ENCODE peak calls at places on chromosomes 5 and 9, in eight cellular contexts. Z, T, M, Q, H, U, C and D are unnamed samples.

GRCh38 chr5:50564558-50564957 is 101.9 kb upstream of the PARP8 start:
- DNase-seq in Z (no peak), T (no peak), M (no peak), Q (no peak), H (no peak), U (no peak), C (no peak), D (no peak)

GRCh38 chr9:120928720-120929389 is 2.3 kb upstream of the TRAF1 start:
- DNase-seq in Z (peak), T (peak), M (no peak), Q (peak), H (peak), U (peak), C (peak), D (peak)

GRCh38 chr9:35499029-35499700 is 9.3 kb downstream of the RUSC2 start:
- DNase-seq in Z (no peak), T (no peak), M (no peak), Q (no peak), H (no peak), U (no peak), C (no peak), D (no peak)

GRCh38 chr5:142263346-142263745 is 61.5 kb downstream of the SPRY4 start:
- DNase-seq in Z (no peak), T (no peak), M (no peak), Q (no peak), H (no peak), U (no peak), C (no peak), D (no peak)

GRCh38 chr5:53555160-53555559 is 5.3 kb upstream of the NDUFS4 start:
- DNase-seq in Z (no peak), T (no peak), M (no peak), Q (no peak), H (no peak), U (no peak), C (no peak), D (no peak)

GRCh38 chr5:94777163-94777885 is 158.9 kb downstream of the SLF1 start:
- DNase-seq in Z (no peak), T (no peak), M (no peak), Q (no peak), H (peak), U (no peak), C (no peak), D (no peak)

GRCh38 chr9:28394774-28395173 is 821.5 kb upstream of the C9orf72 start:
- DNase-seq in Z (no peak), T (no peak), M (no peak), Q (no peak), H (no peak), U (no peak), C (no peak), D (no peak)

GRCh38 chr9:96599298-96599697 is 20.3 kb downstream of the CDC14B start:
- DNase-seq in Z (no peak), T (peak), M (no peak), Q (no peak), H (peak), U (no peak), C (no peak), D (no peak)

GRCh38 chr9:69671904-69672827 is at the start of gene APBA1:
- DNase-seq in Z (peak), T (peak), M (no peak), Q (peak), H (peak), U (peak), C (peak), D (peak)

GRCh38 chr5:14105717-14106435 is 37.3 kb upstream of the TRIO start:
- DNase-seq in Z (no peak), T (peak), M (peak), Q (no peak), H (peak), U (no peak), C (peak), D (no peak)

GRCh38 chr5:1103505-1104326 is 8.1 kb downstream of the SLC12A7 start:
- DNase-seq in Z (peak), T (peak), M (no peak), Q (no peak), H (no peak), U (peak), C (no peak), D (no peak)

GRCh38 chr9:129069128-129069824 is 11.6 kb upstream of the DOLPP1 start:
- DNase-seq in Z (peak), T (peak), M (no peak), Q (peak), H (peak), U (no peak), C (no peak), D (no peak)

GRCh38 chr5:2334686-2335085 is 416.8 kb downstream of the IRX2 start:
- DNase-seq in Z (no peak), T (no peak), M (no peak), Q (no peak), H (no peak), U (no peak), C (no peak), D (no peak)

GRCh38 chr5:170082701-170083100 is 23.0 kb upstream of the FOXI1 start:
- DNase-seq in Z (no peak), T (no peak), M (no peak), Q (no peak), H (no peak), U (no peak), C (no peak), D (no peak)

GRCh38 chr5:32044904-32045303 is 129.2 kb downstream of the GOLPH3 start:
- DNase-seq in Z (no peak), T (peak), M (no peak), Q (no peak), H (peak), U (no peak), C (peak), D (no peak)

GRCh38 chr9:87280421-87280820 is 217.2 kb upstream of the DAPK1 start:
- DNase-seq in Z (no peak), T (peak), M (peak), Q (no peak), H (peak), U (no peak), C (no peak), D (no peak)

GRCh38 chr5:116557669-116558271 is 16.9 kb downstream of the SEMA6A start:
- DNase-seq in Z (no peak), T (peak), M (no peak), Q (no peak), H (peak), U (no peak), C (peak), D (no peak)
- TF ChIP-seq CTCF in Z (peak), T (peak), M (peak), Q (no peak), H (peak), U (peak), C (peak), D (peak)

GRCh38 chr5:66616495-66617222 is 20.5 kb downstream of the MAST4 start:
- DNase-seq in Z (no peak), T (peak), M (no peak), Q (no peak), H (no peak), U (peak), C (no peak), D (no peak)
- TF ChIP-seq CTCF in Z (no peak), T (no peak), M (no peak), Q (no peak), H (no peak), U (no peak), C (no peak), D (no peak)

DNA sequence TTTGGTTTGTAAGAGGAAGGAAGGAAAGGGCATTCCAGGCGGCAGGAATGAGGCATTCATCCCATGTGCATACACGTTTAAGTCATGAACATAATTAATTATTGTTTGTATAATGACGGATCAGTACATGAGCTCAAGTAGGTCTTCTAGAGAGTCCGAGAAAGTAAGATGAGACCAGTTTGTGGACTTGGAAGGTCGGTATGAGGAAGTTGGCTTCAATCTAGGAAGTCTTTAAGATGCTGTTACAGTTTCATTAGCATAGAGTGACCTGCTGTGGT is 2.1 kb downstream of the GTF3C4 start:
- DNase-seq in Z (no peak), T (no peak), M (no peak), Q (no peak), H (peak), U (no peak), C (peak), D (no peak)
- TF ChIP-seq CTCF in Z (no peak), T (no peak), M (no peak), Q (no peak), H (peak), U (no peak), C (no peak), D (no peak)

DNA sequence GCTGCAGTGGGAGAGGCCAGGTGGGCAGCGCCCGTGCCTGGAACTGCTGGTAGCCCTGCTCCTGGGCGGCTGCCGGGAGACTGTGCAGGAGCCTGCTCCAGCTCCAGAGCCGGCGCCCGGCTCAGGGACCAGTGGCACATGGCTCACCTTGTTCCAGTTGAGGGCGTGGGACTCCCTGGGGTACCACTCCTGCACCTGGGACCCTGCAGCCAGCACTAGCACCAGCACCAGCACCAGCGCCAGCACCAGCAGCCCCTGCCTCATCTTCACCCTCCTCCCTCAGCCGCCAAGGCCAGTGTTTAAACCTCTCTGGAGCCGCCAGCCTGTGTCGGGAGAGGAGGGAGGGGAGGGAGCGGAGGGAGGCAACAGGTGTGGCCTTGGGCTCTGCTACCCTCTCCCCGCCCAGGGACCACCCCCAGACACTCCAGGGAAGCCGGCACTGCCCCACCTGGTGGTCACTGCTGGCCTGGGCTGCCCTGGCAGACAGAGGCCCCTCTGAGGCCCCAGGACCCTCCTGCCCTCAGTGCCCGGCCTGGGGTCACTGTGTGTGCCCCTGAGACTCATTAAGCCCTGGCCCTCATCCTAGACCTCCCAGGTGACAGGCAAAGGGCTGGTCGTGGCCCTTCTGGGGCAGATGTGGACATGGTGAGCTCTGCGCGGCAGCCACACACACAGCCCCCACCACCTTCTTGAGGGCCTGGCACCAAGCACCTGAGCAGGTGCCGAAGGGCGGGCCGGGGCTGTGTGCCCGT is at the start of gene LCN10:
- DNase-seq in Z (no peak), T (no peak), M (no peak), Q (no peak), H (no peak), U (no peak), C (no peak), D (no peak)
- TF ChIP-seq CTCF in Z (no peak), T (peak), M (peak), Q (no peak), H (peak), U (no peak), C (peak), D (peak)

GRCh38 chr5:180792287-180792964 is 10.2 kb downstream of the MGAT1 start:
- DNase-seq in Z (no peak), T (no peak), M (no peak), Q (no peak), H (no peak), U (no peak), C (no peak), D (no peak)

GRCh38 chr5:180790524-180790923 is 12.1 kb downstream of the MGAT1 start:
- DNase-seq in Z (no peak), T (no peak), M (no peak), Q (no peak), H (no peak), U (no peak), C (no peak), D (no peak)

GRCh38 chr5:180791611-180792213 is 10.9 kb downstream of the MGAT1 start:
- DNase-seq in Z (no peak), T (no peak), M (no peak), Q (no peak), H (no peak), U (no peak), C (no peak), D (no peak)

GRCh38 chr5:180787711-180788431 is 14.7 kb downstream of the MGAT1 start:
- DNase-seq in Z (no peak), T (peak), M (no peak), Q (no peak), H (no peak), U (peak), C (no peak), D (no peak)

GRCh38 chr5:180790020-180790419 is 12.6 kb downstream of the MGAT1 start:
- DNase-seq in Z (no peak), T (no peak), M (no peak), Q (peak), H (no peak), U (no peak), C (peak), D (no peak)
- TF ChIP-seq CTCF in Z (no peak), T (no peak), M (no peak), Q (no peak), H (no peak), U (no peak), C (peak), D (peak)

GRCh38 chr5:139708877-139709586 is 60.9 kb downstream of the CXXC5 start:
- DNase-seq in Z (peak), T (peak), M (no peak), Q (peak), H (peak), U (peak), C (peak), D (peak)

GRCh38 chr5:139709587-139710369 is 61.6 kb downstream of the CXXC5 start:
- DNase-seq in Z (no peak), T (no peak), M (no peak), Q (peak), H (peak), U (peak), C (no peak), D (no peak)

GRCh38 chr5:139710370-139711066 is 62.4 kb downstream of the CXXC5 start:
- DNase-seq in Z (peak), T (peak), M (no peak), Q (peak), H (peak), U (peak), C (no peak), D (no peak)

GRCh38 chr5:139711067-139711851 is 63.1 kb downstream of the CXXC5 start:
- DNase-seq in Z (no peak), T (peak), M (no peak), Q (peak), H (peak), U (peak), C (peak), D (peak)

DNA sequence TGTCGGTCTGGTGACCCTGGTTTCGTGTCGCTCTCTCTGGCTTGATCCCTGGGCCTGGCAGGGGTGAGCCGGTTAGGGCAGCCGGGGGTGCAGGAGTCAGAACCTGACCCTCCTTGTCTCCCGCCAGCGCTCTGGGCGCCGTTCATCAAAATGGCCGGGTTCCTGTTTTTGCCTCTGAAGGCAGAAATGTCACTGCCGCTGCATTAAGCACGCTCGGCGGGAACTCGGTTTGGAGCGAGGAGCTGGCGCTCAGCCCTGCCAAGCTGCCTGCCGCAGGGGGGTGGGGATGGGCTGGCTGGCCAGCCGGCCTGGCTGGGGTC is 63.7 kb downstream of the CXXC5 start:
- DNase-seq in Z (no peak), T (no peak), M (no peak), Q (no peak), H (no peak), U (no peak), C (no peak), D (no peak)
- TF ChIP-seq CTCF in Z (no peak), T (no peak), M (no peak), Q (no peak), H (no peak), U (no peak), C (no peak), D (no peak)

GRCh38 chr5:116574682-116575634 is at the start of gene SEMA6A:
- DNase-seq in Z (peak), T (peak), M (peak), Q (peak), H (peak), U (peak), C (peak), D (peak)

GRCh38 chr5:116577064-116577788 is 2.6 kb upstream of the SEMA6A start:
- DNase-seq in Z (no peak), T (no peak), M (no peak), Q (peak), H (no peak), U (no peak), C (no peak), D (no peak)

GRCh38 chr5:116573617-116574431 is 799 bp downstream of the SEMA6A start:
- DNase-seq in Z (no peak), T (no peak), M (no peak), Q (peak), H (peak), U (peak), C (peak), D (peak)

GRCh38 chr5:116575635-116576042 is 1.0 kb upstream of the SEMA6A start:
- DNase-seq in Z (no peak), T (no peak), M (no peak), Q (peak), H (no peak), U (peak), C (no peak), D (peak)

GRCh38 chr5:116576043-116576713 is 1.6 kb upstream of the SEMA6A start:
- DNase-seq in Z (peak), T (peak), M (no peak), Q (peak), H (peak), U (peak), C (peak), D (peak)
- TF ChIP-seq CTCF in Z (peak), T (peak), M (peak), Q (peak), H (peak), U (peak), C (peak), D (peak)

GRCh38 chr9:78618735-78619134 is 321.8 kb downstream of the PSAT1 start:
- DNase-seq in Z (no peak), T (no peak), M (no peak), Q (no peak), H (no peak), U (no peak), C (no peak), D (no peak)
- TF ChIP-seq CTCF in Z (no peak), T (no peak), M (peak), Q (no peak), H (no peak), U (no peak), C (no peak), D (no peak)

GRCh38 chr5:126488362-126489065 is 65.3 kb downstream of the GRAMD2B start:
- DNase-seq in Z (no peak), T (no peak), M (no peak), Q (no peak), H (no peak), U (no peak), C (no peak), D (no peak)

GRCh38 chr5:126497506-126497905 is 74.3 kb downstream of the GRAMD2B start:
- DNase-seq in Z (no peak), T (no peak), M (no peak), Q (no peak), H (no peak), U (no peak), C (no peak), D (no peak)

GRCh38 chr5:126494393-126494792 is 71.2 kb downstream of the GRAMD2B start:
- DNase-seq in Z (no peak), T (no peak), M (no peak), Q (no peak), H (no peak), U (no peak), C (no peak), D (no peak)

GRCh38 chr5:126490167-126490937 is 67.1 kb downstream of the GRAMD2B start:
- DNase-seq in Z (no peak), T (no peak), M (no peak), Q (no peak), H (peak), U (peak), C (no peak), D (peak)

GRCh38 chr5:126492939-126493338 is 69.7 kb downstream of the GRAMD2B start:
- DNase-seq in Z (no peak), T (peak), M (no peak), Q (no peak), H (peak), U (peak), C (peak), D (no peak)
- TF ChIP-seq CTCF in Z (no peak), T (peak), M (peak), Q (no peak), H (peak), U (peak), C (peak), D (peak)